ENCODE peak calls at places on chromosomes 5 and 9, in eight cellular contexts. One of them, this sample, is unnamed.
A peak's percentile ranks its signal among the peaks of the same experiment; 100 is the strongest.

GRCh38 chr9:90025816-90026215 is 421.0 kb downstream of the GADD45G start:
- DNase-seq in Daoy: peak; percentile 48
- DNase-seq in NCI-H774: no peak
- DNase-seq in ureter: no peak
- DNase-seq in lower lobe of right lung: no peak
- DNase-seq in heart left ventricle: no peak
- DNase-seq in tibial artery: no peak
- DNase-seq in pancreas: no peak
- DNase-seq in this sample: no peak

GRCh38 chr9:18544456-18544855 is 70.5 kb downstream of the ADAMTSL1 start:
- DNase-seq in Daoy: peak; percentile 32
- DNase-seq in NCI-H774: no peak
- DNase-seq in ureter: no peak
- DNase-seq in lower lobe of right lung: no peak
- DNase-seq in heart left ventricle: no peak
- DNase-seq in tibial artery: no peak
- DNase-seq in pancreas: no peak
- DNase-seq in this sample: no peak

GRCh38 chr9:107094370-107094769 is 188.7 kb upstream of the RAD23B start:
- DNase-seq in Daoy: no peak
- DNase-seq in NCI-H774: no peak
- DNase-seq in ureter: no peak
- DNase-seq in lower lobe of right lung: no peak
- DNase-seq in heart left ventricle: no peak
- DNase-seq in tibial artery: no peak
- DNase-seq in pancreas: no peak
- DNase-seq in this sample: no peak

GRCh38 chr5:36537729-36538128 is 68.7 kb upstream of the SLC1A3 start:
- DNase-seq in Daoy: no peak
- DNase-seq in NCI-H774: no peak
- DNase-seq in ureter: no peak
- DNase-seq in lower lobe of right lung: no peak
- DNase-seq in heart left ventricle: no peak
- DNase-seq in tibial artery: no peak
- DNase-seq in pancreas: no peak
- DNase-seq in this sample: no peak

GRCh38 chr9:129580211-129580915 is 40.5 kb downstream of the C9orf50 start:
- DNase-seq in Daoy: no peak
- DNase-seq in NCI-H774: no peak
- DNase-seq in ureter: no peak
- DNase-seq in lower lobe of right lung: no peak
- DNase-seq in heart left ventricle: no peak
- DNase-seq in tibial artery: no peak
- DNase-seq in pancreas: no peak
- DNase-seq in this sample: no peak

GRCh38 chr5:151591144-151591819 is at the start of gene FAT2:
- DNase-seq in Daoy: no peak
- DNase-seq in NCI-H774: no peak
- DNase-seq in ureter: peak; percentile 66
- DNase-seq in lower lobe of right lung: no peak
- DNase-seq in heart left ventricle: no peak
- DNase-seq in tibial artery: no peak
- DNase-seq in pancreas: no peak
- DNase-seq in this sample: no peak

GRCh38 chr9:136533775-136534157 is 12.1 kb downstream of the NOTCH1 start:
- DNase-seq in Daoy: peak; percentile 54
- DNase-seq in NCI-H774: no peak
- DNase-seq in ureter: peak; percentile 74
- DNase-seq in lower lobe of right lung: peak; percentile 86
- DNase-seq in heart left ventricle: peak; percentile 76
- DNase-seq in tibial artery: peak; percentile 46
- DNase-seq in pancreas: no peak
- DNase-seq in this sample: no peak

GRCh38 chr5:1545126-1545797 is 21.5 kb upstream of the LPCAT1 start:
- DNase-seq in Daoy: no peak
- DNase-seq in NCI-H774: no peak
- DNase-seq in ureter: peak; percentile 15
- DNase-seq in lower lobe of right lung: no peak
- DNase-seq in heart left ventricle: no peak
- DNase-seq in tibial artery: no peak
- DNase-seq in pancreas: no peak
- DNase-seq in this sample: no peak

GRCh38 chr9:87708989-87709706 is 16.8 kb upstream of the CTSL start:
- DNase-seq in Daoy: no peak
- DNase-seq in NCI-H774: no peak
- DNase-seq in ureter: no peak
- DNase-seq in lower lobe of right lung: no peak
- DNase-seq in heart left ventricle: no peak
- DNase-seq in tibial artery: no peak
- DNase-seq in pancreas: no peak
- DNase-seq in this sample: no peak

GRCh38 chr9:99085949-99086948 is 18.7 kb upstream of the TGFBR1 start:
- DNase-seq in Daoy: peak; percentile 84
- DNase-seq in NCI-H774: no peak
- DNase-seq in ureter: no peak
- DNase-seq in lower lobe of right lung: no peak
- DNase-seq in heart left ventricle: peak; percentile 36
- DNase-seq in tibial artery: peak; percentile 53
- DNase-seq in pancreas: no peak
- DNase-seq in this sample: no peak

GRCh38 chr5:8953911-8954310 is 592.0 kb downstream of the SEMA5A start:
- DNase-seq in Daoy: no peak
- DNase-seq in NCI-H774: no peak
- DNase-seq in ureter: no peak
- DNase-seq in lower lobe of right lung: no peak
- DNase-seq in heart left ventricle: no peak
- DNase-seq in tibial artery: no peak
- DNase-seq in pancreas: no peak
- DNase-seq in this sample: no peak

GRCh38 chr9:127915801-127916664 is 808 bp downstream of the ST6GALNAC4 start:
- DNase-seq in Daoy: no peak
- DNase-seq in NCI-H774: peak; percentile 39
- DNase-seq in ureter: no peak
- DNase-seq in lower lobe of right lung: peak; percentile 49
- DNase-seq in heart left ventricle: no peak
- DNase-seq in tibial artery: no peak
- DNase-seq in pancreas: no peak
- DNase-seq in this sample: no peak

GRCh38 chr9:130182090-130182909 is 10.1 kb downstream of the NCS1 start:
- DNase-seq in Daoy: no peak
- DNase-seq in NCI-H774: no peak
- DNase-seq in ureter: no peak
- DNase-seq in lower lobe of right lung: no peak
- DNase-seq in heart left ventricle: no peak
- DNase-seq in tibial artery: no peak
- DNase-seq in pancreas: no peak
- DNase-seq in this sample: no peak

GRCh38 chr9:101628173-101628572 is 33.4 kb upstream of the PPP3R2 start:
- DNase-seq in Daoy: no peak
- DNase-seq in NCI-H774: no peak
- DNase-seq in ureter: no peak
- DNase-seq in lower lobe of right lung: no peak
- DNase-seq in heart left ventricle: no peak
- DNase-seq in tibial artery: no peak
- DNase-seq in pancreas: no peak
- DNase-seq in this sample: no peak

GRCh38 chr5:101942321-101942882 is 353.7 kb downstream of the SLCO4C1 start:
- DNase-seq in Daoy: no peak
- DNase-seq in NCI-H774: peak; percentile 34
- DNase-seq in ureter: no peak
- DNase-seq in lower lobe of right lung: no peak
- DNase-seq in heart left ventricle: no peak
- DNase-seq in tibial artery: no peak
- DNase-seq in pancreas: peak; percentile 21
- DNase-seq in this sample: peak; percentile 55

GRCh38 chr9:107340920-107341632 is 58.0 kb downstream of the RAD23B start:
- DNase-seq in Daoy: peak; percentile 86
- DNase-seq in NCI-H774: peak; percentile 46
- DNase-seq in ureter: peak; percentile 85
- DNase-seq in lower lobe of right lung: peak; percentile 81
- DNase-seq in heart left ventricle: peak; percentile 79
- DNase-seq in tibial artery: peak; percentile 72
- DNase-seq in pancreas: peak; percentile 90
- DNase-seq in this sample: peak; percentile 67

GRCh38 chr9:14433841-14434511 is 120.0 kb upstream of the NFIB start:
- DNase-seq in Daoy: peak; percentile 39
- DNase-seq in NCI-H774: peak; percentile 56
- DNase-seq in ureter: no peak
- DNase-seq in lower lobe of right lung: no peak
- DNase-seq in heart left ventricle: no peak
- DNase-seq in tibial artery: no peak
- DNase-seq in pancreas: no peak
- DNase-seq in this sample: peak; percentile 71

GRCh38 chr5:143979044-143979690 is 167.2 kb downstream of the HMHB1 start:
- DNase-seq in Daoy: peak; percentile 15
- DNase-seq in NCI-H774: no peak
- DNase-seq in ureter: no peak
- DNase-seq in lower lobe of right lung: no peak
- DNase-seq in heart left ventricle: no peak
- DNase-seq in tibial artery: no peak
- DNase-seq in pancreas: no peak
- DNase-seq in this sample: no peak

GRCh38 chr9:87950765-87951488 is 23.4 kb downstream of the CDK20 start:
- DNase-seq in Daoy: peak; percentile 21
- DNase-seq in NCI-H774: no peak
- DNase-seq in ureter: no peak
- DNase-seq in lower lobe of right lung: no peak
- DNase-seq in heart left ventricle: no peak
- DNase-seq in tibial artery: no peak
- DNase-seq in pancreas: no peak
- DNase-seq in this sample: peak; percentile 43

GRCh38 chr9:1366300-1366699 is 316.1 kb downstream of the DMRT2 start:
- DNase-seq in Daoy: no peak
- DNase-seq in NCI-H774: no peak
- DNase-seq in ureter: no peak
- DNase-seq in lower lobe of right lung: no peak
- DNase-seq in heart left ventricle: no peak
- DNase-seq in tibial artery: no peak
- DNase-seq in pancreas: no peak
- DNase-seq in this sample: no peak

GRCh38 chr9:136090060-136090735 is 4.9 kb downstream of the NACC2 start:
- DNase-seq in Daoy: no peak
- DNase-seq in NCI-H774: no peak
- DNase-seq in ureter: no peak
- DNase-seq in lower lobe of right lung: peak; percentile 29
- DNase-seq in heart left ventricle: peak; percentile 25
- DNase-seq in tibial artery: no peak
- DNase-seq in pancreas: no peak
- DNase-seq in this sample: no peak